ENCODE peak calls at places on chromosomes 12 and 14, in seven cellular contexts. S is stimulated activated CD4-positive, alpha-beta T cell treated with anti-CD3 and anti-CD28 coated beads, Interleukin-2, amount 100 ng/mL, for 4 hours; V is neural crest cell; H is WTC11; E is spleen; I is HAP-1; M is cardiac muscle cell. P is an unnamed sample.
A peak's percentile ranks its signal among the peaks of the same experiment; 100 is the strongest.

GRCh38 chr12:4909397-4909733 is 340 bp upstream of the KCNA1 start:
- DNase-seq in V (peak; percentile 9), S (no peak), I (peak; percentile 14), E (no peak), H (peak; percentile 30), M (no peak), P (no peak)

GRCh38 chr12:53049582-53050318 is at the start of gene TNS2:
- DNase-seq in V (no peak), M (peak; percentile 35), I (peak; percentile 65), H (peak; percentile 65), E (peak; percentile 88), S (no peak), P (no peak)

GRCh38 chr12:19988457-19988856 is 379.9 kb upstream of the PDE3A start:
- DNase-seq in I (no peak), E (no peak), S (no peak), V (no peak), H (no peak), M (no peak), P (no peak)

GRCh38 chr14:98623806-98624430 is 648.1 kb downstream of the BCL11B start:
- DNase-seq in V (no peak), H (no peak), I (no peak), E (no peak), M (no peak), S (no peak), P (no peak)

GRCh38 chr14:24965934-24966593 is 83.9 kb downstream of the STXBP6 start:
- DNase-seq in H (no peak), I (no peak), E (no peak), M (peak; percentile 30), V (no peak), S (no peak), P (no peak)

GRCh38 chr14:35786856-35787255 is 22.2 kb downstream of the RALGAPA1 start:
- DNase-seq in I (no peak), E (no peak), M (no peak), H (no peak), V (no peak), S (no peak), P (no peak)

GRCh38 chr14:65045691-65046090 is 56.6 kb downstream of the MAX start:
- DNase-seq in S (no peak), M (no peak), H (no peak), V (no peak), I (no peak), E (no peak), P (no peak)

GRCh38 chr14:23641915-23642588 is 5.9 kb downstream of the DHRS2 start:
- DNase-seq in E (no peak), V (no peak), I (no peak), H (no peak), S (no peak), M (no peak), P (no peak)

GRCh38 chr12:94304566-94305061 is 155.1 kb downstream of the CEP83 start:
- DNase-seq in I (no peak), H (peak; percentile 33), E (no peak), V (no peak), S (no peak), M (peak; percentile 45), P (no peak)